ENCODE peak calls at places on chromosome 1, in six cellular contexts. Y, R, G, C, K and O are unnamed samples.

GRCh38 chr1:205492201-205492667 is 12.2 kb upstream of the CDK18 start:
- DNase-seq in G (no peak), Y (no peak), C (no peak), R (no peak), K (no peak), O (no peak)

GRCh38 chr1:30383131-30383793 is 340.1 kb downstream of the MATN1 start:
- DNase-seq in Y (no peak), C (no peak), G (no peak), R (no peak), K (no peak), O (no peak)

GRCh38 chr1:1191734-1192133 is 14.7 kb downstream of the TNFRSF18 start:
- DNase-seq in R (no peak), C (no peak), K (no peak), G (no peak), Y (no peak), O (no peak)

GRCh38 chr1:112735752-112736151 is 20.6 kb upstream of the PPM1J start:
- DNase-seq in C (no peak), G (no peak), Y (no peak), K (peak), R (no peak), O (no peak)

GRCh38 chr1:192053661-192054060 is 104.6 kb upstream of the RGS18 start:
- DNase-seq in Y (no peak), K (no peak), C (no peak), R (no peak), G (no peak), O (no peak)

GRCh38 chr1:159098596-159098995 is 22.0 kb upstream of the AIM2 start:
- DNase-seq in Y (no peak), G (no peak), R (no peak), K (no peak), C (no peak), O (no peak)

GRCh38 chr1:42807056-42807668 is 9.8 kb upstream of the ERMAP start:
- DNase-seq in Y (no peak), K (no peak), R (no peak), C (no peak), G (no peak), O (no peak)

GRCh38 chr1:31687601-31688000 is 16.2 kb downstream of the COL16A1 start:
- DNase-seq in Y (no peak), K (no peak), G (no peak), C (no peak), R (no peak), O (no peak)

GRCh38 chr1:50858761-50859160 is 101.3 kb downstream of the FAF1 start:
- DNase-seq in G (no peak), K (no peak), C (no peak), R (no peak), Y (no peak), O (no peak)

GRCh38 chr1:192967901-192968300 is 91.3 kb downstream of the UCHL5 start:
- DNase-seq in C (no peak), Y (no peak), K (no peak), R (no peak), G (no peak), O (no peak)

GRCh38 chr1:203652718-203653461 is 26.3 kb downstream of the ATP2B4 start:
- DNase-seq in Y (no peak), K (no peak), G (peak), R (no peak), C (no peak), O (no peak)

GRCh38 chr1:21216835-21217811 is 40.4 kb upstream of the EIF4G3 start:
- DNase-seq in G (peak), C (no peak), K (peak), Y (peak), R (peak), O (no peak)

GRCh38 chr1:46747683-46748288 is 28.9 kb upstream of the EFCAB14 start:
- DNase-seq in R (no peak), G (no peak), K (peak), C (no peak), Y (no peak), O (peak)

GRCh38 chr1:114319480-114319879 is 165.8 kb upstream of the SYT6 start:
- DNase-seq in G (no peak), R (no peak), K (peak), Y (no peak), C (no peak), O (no peak)

GRCh38 chr1:160056648-160057169 is 13.3 kb downstream of the KCNJ10 start:
- DNase-seq in C (no peak), K (no peak), Y (no peak), G (no peak), R (no peak), O (no peak)

GRCh38 chr1:20867062-20867461 is 80.0 kb upstream of the HP1BP3 start:
- DNase-seq in R (no peak), Y (no peak), K (no peak), C (no peak), G (no peak), O (no peak)

GRCh38 chr1:208951908-208952307 is 631.6 kb upstream of the CAMK1G start:
- DNase-seq in Y (no peak), R (no peak), G (no peak), K (no peak), C (no peak), O (no peak)